ENCODE peak calls at places on chromosomes 4 and X, in six cellular contexts. F is endodermal cell, A is activated T-cell treated with anti-CD3 and anti-CD28 coated beads for 48 hours, L is H1, G is AG09309, Q is epithelial cell of prostate. U is an unnamed sample.

GRCh38 chr4:187617117-187617516 is 378.5 kb upstream of the ZFP42 start:
- DNase-seq in A (no peak), Q (no peak), G (peak; percentile 23), F (no peak), L (no peak), U (no peak)

GRCh38 chrX:68989456-68989855 is 160.6 kb downstream of the EFNB1 start:
- DNase-seq in G (no peak), A (no peak), L (no peak), F (no peak), Q (no peak), U (no peak)

GRCh38 chr4:85697864-85698263 is 222.9 kb downstream of the ARHGAP24 start:
- DNase-seq in L (no peak), G (no peak), F (no peak), Q (no peak), A (no peak), U (no peak)

GRCh38 chr4:54064317-54065275 is at the start of gene CHIC2:
- DNase-seq in Q (peak; percentile 70), G (peak; percentile 77), A (peak; percentile 96), L (peak; percentile 72), F (peak; percentile 97), U (peak; percentile 97)

GRCh38 chr4:100372432-100372831 is 145.4 kb downstream of the EMCN start:
- DNase-seq in Q (no peak), A (no peak), G (no peak), F (peak; percentile 56), L (no peak), U (no peak)

GRCh38 chrX:8279323-8279722 is 108.3 kb upstream of the VCX2 start:
- DNase-seq in A (no peak), L (no peak), Q (no peak), F (no peak), G (no peak), U (no peak)

GRCh38 chr4:22237155-22237751 is 278.6 kb downstream of the ADGRA3 start:
- DNase-seq in A (peak; percentile 32), L (peak; percentile 43), Q (no peak), G (no peak), F (peak; percentile 93), U (no peak)

GRCh38 chr4:102321260-102321991 is 23.9 kb downstream of the SLC39A8 start:
- DNase-seq in A (no peak), G (no peak), L (no peak), F (no peak), Q (no peak), U (no peak)

GRCh38 chr4:162409048-162409447 is 245.2 kb upstream of the FSTL5 start:
- DNase-seq in G (no peak), A (no peak), F (peak; percentile 32), Q (no peak), L (no peak), U (no peak)

GRCh38 chr4:136847881-136848621 is 684.2 kb downstream of the PCDH18 start:
- DNase-seq in A (no peak), L (no peak), F (no peak), Q (no peak), G (no peak), U (no peak)

GRCh38 chrX:97446298-97446882 is 562.7 kb downstream of the RPA4 start:
- DNase-seq in L (no peak), F (no peak), G (no peak), A (no peak), Q (no peak), U (no peak)

GRCh38 chrX:114842181-114842580 is 175.2 kb downstream of the IL13RA2 start:
- DNase-seq in A (no peak), Q (no peak), G (no peak), F (no peak), L (no peak), U (no peak)

GRCh38 chrX:150984164-150984824 is 1.2 kb downstream of the HMGB3 start:
- DNase-seq in L (no peak), A (peak; percentile 2), G (no peak), Q (no peak), F (no peak), U (no peak)

GRCh38 chr4:102501176-102501634 is at the start of gene NFKB1:
- DNase-seq in G (peak; percentile 33), L (no peak), F (no peak), Q (peak; percentile 56), A (peak; percentile 64), U (no peak)

GRCh38 chr4:25448379-25449109 is 71.5 kb downstream of the ANAPC4 start:
- DNase-seq in L (no peak), G (peak; percentile 75), Q (no peak), A (no peak), F (no peak), U (no peak)

GRCh38 chrX:41350976-41351569 is 17.1 kb downstream of the DDX3X start:
- DNase-seq in A (no peak), G (no peak), Q (no peak), F (peak; percentile 43), L (no peak), U (no peak)

GRCh38 chr4:103011378-103012025 is 8.0 kb downstream of the SLC9B1 start:
- DNase-seq in A (no peak), L (no peak), G (no peak), Q (peak; percentile 45), F (peak; percentile 55), U (no peak)

GRCh38 chr4:73743825-73744602 is 3.6 kb downstream of the CXCL8 start:
- DNase-seq in Q (no peak), G (no peak), L (no peak), A (no peak), F (no peak), U (no peak)

GRCh38 chr4:140153419-140153743 is 603 bp downstream of the MAML3 start:
- DNase-seq in F (no peak), G (no peak), A (no peak), Q (no peak), L (no peak), U (no peak)

GRCh38 chr4:156778093-156778492 is 193.5 kb downstream of the PDGFC start:
- DNase-seq in A (no peak), Q (no peak), G (no peak), F (no peak), L (no peak), U (no peak)

GRCh38 chr4:176034498-176034897 is 31.1 kb upstream of the WDR17 start:
- DNase-seq in G (peak; percentile 10), A (no peak), Q (no peak), L (no peak), F (no peak), U (no peak)

GRCh38 chrX:77017093-77017492 is 430.1 kb upstream of the FGF16 start:
- DNase-seq in L (no peak), Q (no peak), A (no peak), F (no peak), G (no peak), U (no peak)

GRCh38 chrX:69060631-69061408 is 104.4 kb downstream of the PJA1 start:
- DNase-seq in A (no peak), Q (no peak), G (no peak), F (peak; percentile 81), L (no peak), U (peak; percentile 49)